ENCODE peak calls at places on chromosomes 5 and 9, in five cellular contexts. One of them, this sample, is unnamed.
A peak's percentile ranks its signal among the peaks of the same experiment; 100 is the strongest.

GRCh38 chr9:123927625-123928308 is 2.2 kb downstream of the DENND1A start:
- DNase-seq in neural progenitor cell: no peak
- DNase-seq in tibial artery: no peak
- DNase-seq in thoracic aorta: no peak
- DNase-seq in HCT116: no peak
- DNase-seq in this sample: no peak

GRCh38 chr9:70283848-70284247 is 25.1 kb downstream of the SMC5 start:
- DNase-seq in neural progenitor cell: no peak
- DNase-seq in tibial artery: no peak
- DNase-seq in thoracic aorta: no peak
- DNase-seq in HCT116: no peak
- DNase-seq in this sample: no peak

GRCh38 chr5:58717303-58718012 is 134.6 kb downstream of the RAB3C start:
- DNase-seq in neural progenitor cell: peak; percentile 49
- DNase-seq in tibial artery: no peak
- DNase-seq in thoracic aorta: no peak
- DNase-seq in HCT116: no peak
- DNase-seq in this sample: no peak

GRCh38 chr9:23825143-23825531 is 903 bp downstream of the ELAVL2 start:
- DNase-seq in neural progenitor cell: peak; percentile 61
- DNase-seq in tibial artery: no peak
- DNase-seq in thoracic aorta: no peak
- DNase-seq in HCT116: no peak
- DNase-seq in this sample: no peak

GRCh38 chr9:109253637-109254284 is 67.1 kb downstream of the EPB41L4B start:
- DNase-seq in neural progenitor cell: no peak
- DNase-seq in tibial artery: no peak
- DNase-seq in thoracic aorta: no peak
- DNase-seq in HCT116: peak; percentile 64
- DNase-seq in this sample: no peak

GRCh38 chr5:371811-372555 is 50.5 kb downstream of the AHRR start:
- DNase-seq in neural progenitor cell: no peak
- DNase-seq in tibial artery: peak; percentile 48
- DNase-seq in thoracic aorta: no peak
- DNase-seq in HCT116: no peak
- DNase-seq in this sample: no peak

GRCh38 chr5:149141957-149142851 is 911 bp downstream of the ABLIM3 start:
- DNase-seq in neural progenitor cell: peak; percentile 16
- DNase-seq in tibial artery: peak; percentile 74
- DNase-seq in thoracic aorta: no peak
- DNase-seq in HCT116: no peak
- DNase-seq in this sample: no peak

GRCh38 chr9:125732562-125732961 is 14.6 kb upstream of the PBX3 start:
- DNase-seq in neural progenitor cell: peak; percentile 57
- DNase-seq in tibial artery: no peak
- DNase-seq in thoracic aorta: no peak
- DNase-seq in HCT116: no peak
- DNase-seq in this sample: no peak

GRCh38 chr5:1686066-1686802 is 113.4 kb downstream of the MRPL36 start:
- DNase-seq in neural progenitor cell: no peak
- DNase-seq in tibial artery: no peak
- DNase-seq in thoracic aorta: no peak
- DNase-seq in HCT116: no peak
- DNase-seq in this sample: no peak

GRCh38 chr5:66840527-66841013 is 244.4 kb downstream of the MAST4 start:
- DNase-seq in neural progenitor cell: no peak
- DNase-seq in tibial artery: no peak
- DNase-seq in thoracic aorta: no peak
- DNase-seq in HCT116: no peak
- DNase-seq in this sample: peak; percentile 88

GRCh38 chr5:59092758-59093157 is 509.9 kb downstream of the RAB3C start:
- DNase-seq in neural progenitor cell: no peak
- DNase-seq in tibial artery: no peak
- DNase-seq in thoracic aorta: no peak
- DNase-seq in HCT116: no peak
- DNase-seq in this sample: no peak

GRCh38 chr5:99775189-99775588 is 760.0 kb upstream of the FAM174A start:
- DNase-seq in neural progenitor cell: peak; percentile 5
- DNase-seq in tibial artery: no peak
- DNase-seq in thoracic aorta: no peak
- DNase-seq in HCT116: no peak
- DNase-seq in this sample: no peak

GRCh38 chr9:16309350-16310271 is 560.9 kb downstream of the BNC2 start:
- DNase-seq in neural progenitor cell: peak; percentile 77
- DNase-seq in tibial artery: no peak
- DNase-seq in thoracic aorta: no peak
- DNase-seq in HCT116: no peak
- DNase-seq in this sample: no peak

GRCh38 chr9:80072406-80072805 is 500.6 kb downstream of the TLE4 start:
- DNase-seq in neural progenitor cell: no peak
- DNase-seq in tibial artery: no peak
- DNase-seq in thoracic aorta: no peak
- DNase-seq in HCT116: no peak
- DNase-seq in this sample: no peak

GRCh38 chr5:17167171-17167891 is 50.1 kb upstream of the BASP1 start:
- DNase-seq in neural progenitor cell: no peak
- DNase-seq in tibial artery: no peak
- DNase-seq in thoracic aorta: no peak
- DNase-seq in HCT116: no peak
- DNase-seq in this sample: no peak

GRCh38 chr5:32506809-32507208 is 62.3 kb upstream of the ZFR start:
- DNase-seq in neural progenitor cell: no peak
- DNase-seq in tibial artery: no peak
- DNase-seq in thoracic aorta: no peak
- DNase-seq in HCT116: no peak
- DNase-seq in this sample: no peak

GRCh38 chr9:114798793-114799427 is 6.9 kb downstream of the TNFSF15 start:
- DNase-seq in neural progenitor cell: no peak
- DNase-seq in tibial artery: no peak
- DNase-seq in thoracic aorta: no peak
- DNase-seq in HCT116: no peak
- DNase-seq in this sample: no peak

GRCh38 chr5:2113348-2114131 is 230.8 kb upstream of the IRX4 start:
- DNase-seq in neural progenitor cell: no peak
- DNase-seq in tibial artery: no peak
- DNase-seq in thoracic aorta: no peak
- DNase-seq in HCT116: no peak
- DNase-seq in this sample: no peak

GRCh38 chr5:160651682-160652645 is 200.0 kb downstream of the ATP10B start:
- DNase-seq in neural progenitor cell: no peak
- DNase-seq in tibial artery: no peak
- DNase-seq in thoracic aorta: no peak
- DNase-seq in HCT116: no peak
- DNase-seq in this sample: no peak

GRCh38 chr9:26973989-26974388 is 17.8 kb downstream of the IFT74 start:
- DNase-seq in neural progenitor cell: no peak
- DNase-seq in tibial artery: no peak
- DNase-seq in thoracic aorta: no peak
- DNase-seq in HCT116: no peak
- DNase-seq in this sample: no peak

GRCh38 chr9:1871486-1872181 is 143.5 kb upstream of the SMARCA2 start:
- DNase-seq in neural progenitor cell: peak; percentile 45
- DNase-seq in tibial artery: no peak
- DNase-seq in thoracic aorta: no peak
- DNase-seq in HCT116: no peak
- DNase-seq in this sample: no peak

GRCh38 chr9:126673689-126674364 is 60.1 kb downstream of the LMX1B start:
- DNase-seq in neural progenitor cell: peak; percentile 80
- DNase-seq in tibial artery: no peak
- DNase-seq in thoracic aorta: no peak
- DNase-seq in HCT116: no peak
- DNase-seq in this sample: no peak

GRCh38 chr9:122325124-122325523 is 45.7 kb upstream of the PTGS1 start:
- DNase-seq in neural progenitor cell: no peak
- DNase-seq in tibial artery: no peak
- DNase-seq in thoracic aorta: no peak
- DNase-seq in HCT116: no peak
- DNase-seq in this sample: no peak

GRCh38 chr5:33340195-33340594 is 100.6 kb upstream of the TARS1 start:
- DNase-seq in neural progenitor cell: peak; percentile 41
- DNase-seq in tibial artery: no peak
- DNase-seq in thoracic aorta: no peak
- DNase-seq in HCT116: no peak
- DNase-seq in this sample: no peak

GRCh38 chr5:73822989-73823339 is 197.0 kb downstream of the ARHGEF28 start:
- DNase-seq in neural progenitor cell: no peak
- DNase-seq in tibial artery: no peak
- DNase-seq in thoracic aorta: no peak
- DNase-seq in HCT116: no peak
- DNase-seq in this sample: no peak

DNA sequence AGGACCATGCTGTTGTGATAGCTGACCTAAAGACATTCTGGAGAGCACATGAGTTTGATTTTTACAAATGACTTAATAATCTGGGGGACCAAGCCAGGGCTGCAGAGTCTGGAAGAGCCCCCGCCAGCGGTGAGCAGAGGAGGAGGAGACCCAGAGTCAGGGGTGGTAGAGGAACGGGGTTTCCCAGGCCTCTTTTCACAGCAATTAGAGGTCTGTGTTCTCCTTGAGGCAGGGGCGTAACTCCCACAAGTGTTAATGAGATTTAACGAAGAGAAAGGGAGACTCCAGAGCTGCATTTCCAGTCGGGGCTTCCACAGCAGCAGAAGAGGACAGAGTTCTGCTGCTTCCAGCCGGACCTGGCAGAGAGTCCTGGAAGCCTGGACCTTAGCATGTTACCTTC is 137.9 kb upstream of the SLC24A2 start:
- DNase-seq in neural progenitor cell: no peak
- DNase-seq in tibial artery: no peak
- DNase-seq in thoracic aorta: no peak
- DNase-seq in HCT116: no peak
- DNase-seq in this sample: no peak
- H3K4me3 ChIP-seq in neural progenitor cell: no peak overlapping the region
- H3K4me3 ChIP-seq in tibial artery: no peak overlapping the region
- H3K4me3 ChIP-seq in thoracic aorta: no peak overlapping the region
- H3K4me3 ChIP-seq in HCT116: no peak overlapping the region
- H3K4me3 ChIP-seq in this sample: no peak overlapping the region

GRCh38 chr9:129556576-129557191 is 64.2 kb downstream of the C9orf50 start:
- DNase-seq in neural progenitor cell: peak; percentile 60
- DNase-seq in tibial artery: no peak
- DNase-seq in thoracic aorta: no peak
- DNase-seq in HCT116: no peak
- DNase-seq in this sample: no peak
- H3K4me1 ChIP-seq in neural progenitor cell: peaks cover 53% of the 10 kb centered on the region
- H3K4me1 ChIP-seq in tibial artery: peaks cover 12% of the 10 kb centered on the region
- H3K4me1 ChIP-seq in thoracic aorta: no peaks in the 10 kb centered on the region
- H3K4me1 ChIP-seq in HCT116: peaks cover 91% of the 10 kb centered on the region
- H3K4me1 ChIP-seq in this sample: no peaks in the 10 kb centered on the region

GRCh38 chr5:178940569-178941360 is at the start of gene ZNF454:
- DNase-seq in neural progenitor cell: no peak
- DNase-seq in tibial artery: peak; percentile 93
- DNase-seq in thoracic aorta: peak; percentile 41
- DNase-seq in HCT116: no peak
- DNase-seq in this sample: no peak
- H3K9me3 ChIP-seq in neural progenitor cell: no peaks in the 10 kb centered on the region
- H3K9me3 ChIP-seq in tibial artery: peaks cover 55% of the 10 kb centered on the region
- H3K9me3 ChIP-seq in thoracic aorta: peaks cover 54% of the 10 kb centered on the region
- H3K9me3 ChIP-seq in HCT116: peaks cover 15% of the 10 kb centered on the region
- H3K9me3 ChIP-seq in this sample: peaks cover 48% of the 10 kb centered on the region

GRCh38 chr5:142930395-142930794 is 160.2 kb downstream of the ARHGAP26 start:
- DNase-seq in neural progenitor cell: no peak
- DNase-seq in tibial artery: no peak
- DNase-seq in thoracic aorta: no peak
- DNase-seq in HCT116: no peak
- DNase-seq in this sample: no peak
- H3K4me3 ChIP-seq in neural progenitor cell: no peak overlapping the region
- H3K4me3 ChIP-seq in tibial artery: no peak overlapping the region
- H3K4me3 ChIP-seq in thoracic aorta: no peak overlapping the region
- H3K4me3 ChIP-seq in HCT116: no peak overlapping the region
- H3K4me3 ChIP-seq in this sample: no peak overlapping the region

GRCh38 chr5:137145726-137146125 is 353.4 kb downstream of the SPOCK1 start:
- DNase-seq in neural progenitor cell: no peak
- DNase-seq in tibial artery: no peak
- DNase-seq in thoracic aorta: no peak
- DNase-seq in HCT116: no peak
- DNase-seq in this sample: no peak
- H3K4me1 ChIP-seq in neural progenitor cell: peaks cover 9% of the 10 kb centered on the region
- H3K4me1 ChIP-seq in tibial artery: peaks cover 42% of the 10 kb centered on the region
- H3K4me1 ChIP-seq in thoracic aorta: peaks cover 26% of the 10 kb centered on the region
- H3K4me1 ChIP-seq in HCT116: no peaks in the 10 kb centered on the region
- H3K4me1 ChIP-seq in this sample: no peaks in the 10 kb centered on the region

GRCh38 chr9:138042146-138042545 is 164.6 kb downstream of the CACNA1B start:
- DNase-seq in neural progenitor cell: no peak
- DNase-seq in tibial artery: no peak
- DNase-seq in thoracic aorta: no peak
- DNase-seq in HCT116: no peak
- DNase-seq in this sample: no peak
- H3K9me3 ChIP-seq in neural progenitor cell: no peaks in the 10 kb centered on the region
- H3K9me3 ChIP-seq in tibial artery: no peaks in the 10 kb centered on the region
- H3K9me3 ChIP-seq in thoracic aorta: no peaks in the 10 kb centered on the region
- H3K9me3 ChIP-seq in HCT116: no peaks in the 10 kb centered on the region
- H3K9me3 ChIP-seq in this sample: no peaks in the 10 kb centered on the region

DNA sequence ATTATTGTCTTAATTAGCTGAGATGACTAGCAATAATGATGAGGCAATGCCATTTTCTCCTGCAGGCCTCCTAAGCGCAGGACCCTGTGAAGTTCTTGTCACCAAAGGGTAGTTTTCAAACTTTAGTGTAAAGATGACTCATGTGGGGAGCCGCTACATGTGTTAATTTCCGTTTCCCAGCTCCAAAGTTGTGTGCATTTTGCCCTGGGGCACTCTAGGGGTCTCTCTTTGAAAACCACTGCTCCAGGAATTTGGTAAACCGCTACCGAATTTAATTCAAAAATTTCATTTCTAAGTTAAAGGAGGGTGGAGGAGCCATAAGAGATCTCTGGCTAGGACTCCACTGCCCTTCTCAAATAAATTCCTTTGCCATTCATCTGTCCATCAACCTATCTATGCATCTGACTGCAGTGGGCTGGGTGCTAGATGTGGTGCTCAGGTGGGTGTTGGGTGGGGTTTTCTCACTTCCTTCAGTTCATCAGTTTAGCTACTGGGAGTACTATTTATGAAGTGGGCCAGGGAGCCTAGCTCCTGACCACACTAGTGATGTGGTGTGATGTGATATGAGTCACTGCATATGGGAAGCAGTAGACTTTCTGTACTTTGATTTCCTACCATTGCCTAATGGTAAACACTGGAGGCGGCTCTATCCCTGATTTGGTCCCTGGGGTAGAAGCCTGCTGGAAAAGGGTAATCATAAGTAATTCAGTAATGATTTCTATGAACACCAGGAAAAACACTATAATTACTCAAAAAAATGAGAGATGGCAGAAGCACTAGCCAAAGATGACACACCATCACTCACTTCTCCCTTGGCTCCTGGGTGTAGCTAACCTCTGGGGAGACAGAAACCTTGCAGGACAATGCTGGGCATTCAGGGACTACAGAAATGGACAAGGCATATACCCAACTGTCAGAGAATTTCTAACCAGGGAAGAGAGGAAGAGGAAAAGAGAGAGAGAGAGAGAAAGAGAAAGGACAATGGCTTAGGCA is 4.0 kb upstream of the ZSWIM6 start:
- DNase-seq in neural progenitor cell: no peak
- DNase-seq in tibial artery: no peak
- DNase-seq in thoracic aorta: no peak
- DNase-seq in HCT116: no peak
- DNase-seq in this sample: no peak
- H3K4me3 ChIP-seq in neural progenitor cell: no peak overlapping the region
- H3K4me3 ChIP-seq in tibial artery: no peak overlapping the region
- H3K4me3 ChIP-seq in thoracic aorta: no peak overlapping the region
- H3K4me3 ChIP-seq in HCT116: no peak overlapping the region
- H3K4me3 ChIP-seq in this sample: no peak overlapping the region

This sample was measured in CD4-positive, CD25-positive, alpha-beta regulatory T cell.